ENCODE peak calls at places on chromosomes 4 and X, in four cellular contexts. U, F, R and L are unnamed samples.

GRCh38 chr4:83618431-83618830 is 82.5 kb downstream of the GPAT3 start:
- DNase-seq in U (no peak), F (no peak), R (peak; percentile 87), L (no peak)

GRCh38 chrX:23887448-23887847 is 20.3 kb downstream of the APOO start:
- DNase-seq in U (no peak), F (no peak), R (no peak), L (no peak)

GRCh38 chr4:959338-960139 is 13.8 kb downstream of the DGKQ start:
- DNase-seq in U (no peak), F (peak; percentile 27), R (no peak), L (no peak)

GRCh38 chrX:66203114-66203513 is 39.1 kb downstream of the HEPH start:
- DNase-seq in U (no peak), F (no peak), R (no peak), L (no peak)

GRCh38 chr4:25425361-25425760 is 48.3 kb downstream of the ANAPC4 start:
- DNase-seq in U (no peak), F (peak; percentile 12), R (no peak), L (no peak)

GRCh38 chrX:12421918-12422317 is 283.6 kb downstream of the FRMPD4 start:
- DNase-seq in U (no peak), F (no peak), R (no peak), L (no peak)

GRCh38 chr4:166956484-166956883 is 277.8 kb downstream of the SPOCK3 start:
- DNase-seq in U (no peak), F (no peak), R (no peak), L (no peak)

GRCh38 chr4:187333151-187333550 is 609.5 kb upstream of the FAT1 start:
- DNase-seq in U (no peak), F (no peak), R (no peak), L (no peak)

GRCh38 chr4:20565075-20565721 is 135.1 kb upstream of the PACRGL start:
- DNase-seq in U (no peak), F (no peak), R (no peak), L (no peak)

GRCh38 chr4:112128452-112128851 is 16.8 kb upstream of the FAM241A start:
- DNase-seq in U (no peak), F (no peak), R (no peak), L (no peak)

GRCh38 chrX:72309297-72310071 is 3.8 kb upstream of the CITED1 start:
- DNase-seq in U (no peak), F (no peak), R (no peak), L (no peak)

GRCh38 chr4:130479020-130479419 is 1383.1 kb downstream of the C4orf33 start:
- DNase-seq in U (no peak), F (no peak), R (no peak), L (no peak)

GRCh38 chr4:151876411-151876988 is 115.7 kb upstream of the GATB start:
- DNase-seq in U (no peak), F (no peak), R (no peak), L (no peak)
- TF ChIP-seq NFIC in U (no peak), F (no peak), R (no peak), L (no peak)

GRCh38 chr4:150589174-150589573 is 7.2 kb downstream of the MAB21L2 start:
- DNase-seq in U (no peak), F (no peak), R (no peak), L (no peak)

GRCh38 chr4:150598906-150599305 is 17.0 kb downstream of the MAB21L2 start:
- DNase-seq in U (no peak), F (no peak), R (no peak), L (no peak)

GRCh38 chr4:150591904-150592303 is 10.0 kb downstream of the MAB21L2 start:
- DNase-seq in U (no peak), F (no peak), R (no peak), L (no peak)

GRCh38 chr4:150591284-150591874 is 9.4 kb downstream of the MAB21L2 start:
- DNase-seq in U (no peak), F (no peak), R (peak; percentile 25), L (no peak)

GRCh38 chr4:150593996-150594395 is 12.0 kb downstream of the MAB21L2 start:
- DNase-seq in U (no peak), F (no peak), R (no peak), L (no peak)
- TF ChIP-seq RAD21 in U (peak; percentile 51), F (peak; percentile 42), R (no peak), L (no peak)

GRCh38 chrX:18995216-18995615 is 11.3 kb upstream of the PHKA2 start:
- DNase-seq in U (no peak), F (no peak), R (peak; percentile 47), L (no peak)

GRCh38 chrX:18994713-18995112 is 10.8 kb upstream of the PHKA2 start:
- DNase-seq in U (no peak), F (no peak), R (peak; percentile 17), L (no peak)

GRCh38 chrX:18997916-18998315 is 14.0 kb upstream of the PHKA2 start:
- DNase-seq in U (no peak), F (no peak), R (no peak), L (no peak)

GRCh38 chrX:18996536-18996935 is 12.6 kb upstream of the PHKA2 start:
- DNase-seq in U (no peak), F (no peak), R (no peak), L (no peak)

DNA sequence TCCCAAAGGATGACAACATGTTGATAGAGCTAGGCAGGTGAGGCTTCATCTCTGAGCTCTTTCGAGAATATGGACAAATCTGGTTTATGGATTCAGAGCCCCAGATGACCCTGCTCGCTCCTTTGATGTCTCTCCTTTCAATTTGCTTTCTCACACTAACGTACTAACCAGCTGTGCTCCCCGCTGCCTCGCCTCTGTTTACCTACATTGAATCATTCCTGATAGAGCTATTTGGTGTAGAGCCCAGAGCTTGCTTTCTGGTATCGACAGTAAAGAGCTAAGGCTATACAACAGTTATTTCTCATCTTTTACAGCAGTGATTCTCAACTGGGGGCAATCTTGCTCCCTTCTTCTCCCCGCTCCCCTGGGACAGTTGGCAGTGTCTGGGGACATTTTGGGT is 8.9 kb upstream of the PHKA2 start:
- DNase-seq in U (no peak), F (no peak), R (no peak), L (no peak)
- TF ChIP-seq NFIC in U (no peak), F (no peak), R (no peak), L (no peak)

GRCh38 chr4:88054909-88055308 is 47.5 kb downstream of the PKD2 start:
- DNase-seq in U (peak; percentile 16), F (peak; percentile 20), R (peak; percentile 70), L (no peak)
- TF ChIP-seq RAD21 in U (no peak), F (peak; percentile 68), R (peak; percentile 95), L (peak; percentile 35)

GRCh38 chr4:56757270-56757746 is 64.2 kb downstream of the SPINK2 start:
- DNase-seq in U (no peak), F (no peak), R (no peak), L (no peak)
- TF ChIP-seq NFIC in U (no peak), F (no peak), R (no peak), L (no peak)

GRCh38 chrX:40544343-40545250 is 36.2 kb upstream of the ATP6AP2 start:
- DNase-seq in U (peak; percentile 86), F (peak; percentile 50), R (peak; percentile 16), L (no peak)

GRCh38 chrX:40542972-40543371 is 37.8 kb upstream of the ATP6AP2 start:
- DNase-seq in U (no peak), F (peak; percentile 38), R (no peak), L (no peak)

GRCh38 chrX:40546870-40547269 is 33.9 kb upstream of the ATP6AP2 start:
- DNase-seq in U (no peak), F (no peak), R (no peak), L (no peak)

GRCh38 chrX:40542208-40542607 is 38.6 kb upstream of the ATP6AP2 start:
- DNase-seq in U (no peak), F (no peak), R (no peak), L (no peak)

GRCh38 chrX:40543661-40544328 is 37.0 kb upstream of the ATP6AP2 start:
- DNase-seq in U (peak; percentile 22), F (peak; percentile 40), R (peak; percentile 19), L (peak; percentile 33)
- TF ChIP-seq RAD21 in U (peak; percentile 73), F (peak; percentile 88), R (no peak), L (peak; percentile 91)

DNA sequence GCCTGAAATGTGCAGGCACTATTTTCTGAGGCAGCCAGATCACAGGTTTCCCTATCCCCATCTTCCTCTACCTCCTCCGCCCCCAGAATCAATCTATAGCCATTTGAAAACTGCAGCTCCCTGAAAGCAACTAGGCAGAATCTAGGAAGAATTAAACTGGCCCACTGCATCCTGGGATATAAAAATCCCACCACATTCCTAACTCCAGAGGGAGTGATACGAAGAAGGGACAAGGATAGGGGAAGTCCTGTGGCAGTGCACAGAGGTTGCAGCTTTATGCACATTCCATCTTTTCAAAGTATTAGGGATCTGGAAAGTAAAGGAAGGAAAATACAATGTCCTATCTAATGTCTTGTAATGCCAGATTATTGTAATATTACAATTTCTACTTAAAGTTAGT is 18.3 kb upstream of the HERC3 start:
- DNase-seq in U (no peak), F (no peak), R (peak; percentile 13), L (no peak)
- TF ChIP-seq NFIC in U (no peak), F (no peak), R (no peak), L (no peak)

DNA sequence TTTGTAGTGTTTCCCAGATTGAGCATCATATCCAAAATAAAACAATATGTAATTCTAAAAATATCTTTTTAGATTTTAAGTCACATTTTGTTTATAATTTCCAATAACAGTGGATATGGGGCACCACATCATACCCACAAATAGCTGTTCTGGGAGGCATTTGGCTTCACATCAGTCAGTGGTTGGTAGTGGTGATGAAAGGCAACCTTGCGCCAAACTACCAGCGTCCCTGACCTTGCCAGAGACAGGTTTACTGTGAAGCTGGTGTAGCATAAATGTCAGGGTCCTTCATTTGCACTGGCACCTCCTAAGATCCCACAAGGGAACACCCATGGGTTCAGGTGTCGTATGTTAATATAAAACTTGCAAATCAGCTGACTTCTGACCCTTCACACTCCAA is 222.2 kb downstream of the DCTD start:
- DNase-seq in U (no peak), F (no peak), R (no peak), L (no peak)
- TF ChIP-seq RAD21 in U (no peak), F (no peak), R (no peak), L (no peak)